ENCODE peak calls at places on chromosomes 4 and X, in nine cellular contexts. C is GM06990, P is AG04449, N is heart left ventricle, H is fibroblast of the aortic adventitia, M is K562, X is mucosa of descending colon, L is PC-3, V is choroid plexus epithelial cell. E is an unnamed sample.

GRCh38 chrX:68503830-68504229 is 5.0 kb downstream of the YIPF6 start:
- DNase-seq in N (no peak), H (no peak), L (peak; percentile 37), P (no peak), X (no peak), C (no peak), V (peak; percentile 23), M (no peak), E (peak; percentile 48)

GRCh38 chr4:7838136-7838782 is 101.4 kb downstream of the AFAP1 start:
- DNase-seq in M (peak; percentile 16), L (no peak), P (no peak), H (no peak), V (no peak), N (no peak), C (no peak), X (no peak), E (no peak)

GRCh38 chr4:12270546-12270945 is 841.9 kb upstream of the HS3ST1 start:
- DNase-seq in M (no peak), X (no peak), N (no peak), V (no peak), H (peak; percentile 4), L (no peak), C (no peak), P (no peak), E (peak; percentile 3)

GRCh38 chr4:139208404-139208945 is 31.5 kb upstream of the ELF2 start:
- DNase-seq in X (no peak), C (peak; percentile 44), N (peak; percentile 32), P (peak; percentile 49), M (no peak), L (no peak), H (peak; percentile 63), V (peak; percentile 95), E (no peak)

GRCh38 chr4:106541253-106541652 is 172.7 kb upstream of the GIMD1 start:
- DNase-seq in H (peak; percentile 74), C (no peak), V (peak; percentile 71), N (no peak), P (no peak), X (no peak), M (no peak), L (peak; percentile 55), E (peak; percentile 72)

GRCh38 chrX:153407736-153408135 is 3.5 kb upstream of the ZFP92 start:
- DNase-seq in X (no peak), N (no peak), H (no peak), C (no peak), M (no peak), P (no peak), V (no peak), L (no peak), E (no peak)

GRCh38 chr4:146585761-146586333 is 52.8 kb upstream of the POU4F2 start:
- DNase-seq in L (no peak), P (peak; percentile 28), V (peak; percentile 78), X (no peak), N (no peak), H (peak; percentile 74), M (no peak), C (no peak), E (peak; percentile 40)

GRCh38 chrX:139766545-139766983 is 58.6 kb upstream of the MCF2 start:
- DNase-seq in C (peak; percentile 17), V (no peak), P (no peak), M (no peak), L (no peak), H (no peak), X (no peak), N (no peak), E (no peak)

GRCh38 chr4:133208694-133209285 is 59.7 kb downstream of the PCDH10 start:
- DNase-seq in V (no peak), N (no peak), X (no peak), L (no peak), H (no peak), P (no peak), M (no peak), C (no peak), E (no peak)

GRCh38 chr4:1752284-1753041 is 31.1 kb downstream of the TACC3 start:
- DNase-seq in H (no peak), X (peak; percentile 57), N (no peak), M (peak; percentile 65), L (no peak), V (peak; percentile 17), P (no peak), C (no peak), E (peak; percentile 64)

GRCh38 chr4:152991361-152991760 is 55.2 kb downstream of the FHDC1 start:
- DNase-seq in H (no peak), V (no peak), C (no peak), N (no peak), X (no peak), P (no peak), M (no peak), L (no peak), E (no peak)

GRCh38 chr4:122331195-122331594 is 47.6 kb upstream of the ADAD1 start:
- DNase-seq in H (no peak), M (no peak), L (no peak), X (no peak), C (no peak), V (no peak), P (no peak), N (no peak), E (no peak)

GRCh38 chr4:153573881-153574807 is 108.0 kb downstream of the TMEM131L start:
- DNase-seq in P (peak; percentile 67), H (peak; percentile 92), N (peak; percentile 64), V (peak; percentile 94), M (no peak), C (peak; percentile 41), L (peak; percentile 64), X (peak; percentile 73), E (peak; percentile 56)

GRCh38 chr4:105978684-105979296 is 83.5 kb downstream of the NPNT start:
- DNase-seq in H (peak; percentile 94), X (no peak), P (peak; percentile 41), N (peak; percentile 29), M (no peak), V (peak; percentile 20), L (peak; percentile 60), C (no peak), E (peak; percentile 81)

GRCh38 chr4:110364911-110365520 is 110.9 kb upstream of the ENPEP start:
- DNase-seq in X (no peak), M (no peak), C (no peak), H (no peak), P (no peak), L (no peak), V (peak; percentile 97), N (peak; percentile 33), E (no peak)

GRCh38 chrX:78746496-78746895 is 1.0 kb upstream of the LPAR4 start:
- DNase-seq in H (no peak), X (no peak), V (no peak), P (no peak), M (no peak), C (no peak), L (no peak), N (no peak), E (no peak)

GRCh38 chrX:134246282-134246681 is 9.3 kb downstream of the CCDC160 start:
- DNase-seq in V (peak; percentile 30), H (no peak), N (no peak), C (no peak), L (peak; percentile 34), M (no peak), X (no peak), P (no peak), E (no peak)

GRCh38 chr4:10118355-10119004 is 1.9 kb upstream of the WDR1 start:
- DNase-seq in X (no peak), L (no peak), H (no peak), M (no peak), N (no peak), V (no peak), C (no peak), P (no peak), E (no peak)

GRCh38 chr4:79232555-79232954 is 93.3 kb downstream of the NAA11 start:
- DNase-seq in M (no peak), V (peak; percentile 53), X (no peak), N (no peak), C (no peak), L (peak; percentile 10), P (no peak), H (no peak), E (peak; percentile 17)

GRCh38 chr4:8179771-8180170 is 19.3 kb upstream of the SH3TC1 start:
- DNase-seq in C (no peak), M (no peak), H (no peak), P (no peak), N (no peak), L (no peak), V (no peak), X (no peak), E (no peak)

DNA sequence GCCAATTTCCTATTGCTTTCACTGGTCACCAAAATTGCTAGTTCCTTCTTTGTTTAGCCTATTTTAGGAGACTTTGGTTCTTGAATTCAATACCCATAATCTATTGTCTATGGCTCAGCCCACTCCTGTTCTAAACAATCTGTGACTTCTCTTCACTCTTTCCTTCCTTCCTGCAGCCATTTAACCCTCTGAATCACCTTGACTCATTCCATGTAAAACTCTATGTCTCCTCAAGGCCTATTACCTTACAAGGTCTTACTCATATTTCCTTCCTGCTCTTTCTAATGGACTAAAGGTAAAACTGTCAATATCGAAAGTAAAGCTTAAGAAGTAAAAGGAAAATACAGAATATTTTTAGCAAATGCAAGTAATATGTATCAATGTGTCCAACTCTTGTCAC is 301.6 kb downstream of the ARHGAP24 start:
- DNase-seq in P (no peak), L (peak; percentile 87), M (no peak), H (no peak), N (no peak), V (no peak), X (no peak), C (no peak), E (peak; percentile 95)
- TF ChIP-seq CTCF in P (no peak), L (no peak), M (no peak), H (no peak), N (no peak), V (no peak), X (no peak), C (no peak), E (no peak)

GRCh38 chr4:99002274-99002673 is 6.8 kb downstream of the METAP1 start:
- DNase-seq in N (no peak), L (no peak), X (no peak), M (no peak), H (no peak), C (no peak), P (no peak), V (no peak), E (peak; percentile 47)
- H3K4me3 ChIP-seq in N (no peak overlapping the region), L (no peak overlapping the region), X (no peak overlapping the region), M (no peak overlapping the region), H (no peak overlapping the region), C (no peak overlapping the region), P (no peak overlapping the region), V (no peak overlapping the region), E (no peak overlapping the region)

GRCh38 chr4:3452376-3452775 is 10.6 kb downstream of the HGFAC start:
- DNase-seq in C (no peak), N (no peak), H (no peak), V (peak; percentile 16), X (peak; percentile 20), P (no peak), M (peak; percentile 69), L (peak; percentile 13), E (no peak)
- TF ChIP-seq CTCF in C (peak; percentile 41), N (peak; percentile 26), H (peak; percentile 25), V (peak; percentile 53), X (no peak), P (peak; percentile 26), M (peak; percentile 70), L (peak; percentile 57), E (peak; percentile 12)

DNA sequence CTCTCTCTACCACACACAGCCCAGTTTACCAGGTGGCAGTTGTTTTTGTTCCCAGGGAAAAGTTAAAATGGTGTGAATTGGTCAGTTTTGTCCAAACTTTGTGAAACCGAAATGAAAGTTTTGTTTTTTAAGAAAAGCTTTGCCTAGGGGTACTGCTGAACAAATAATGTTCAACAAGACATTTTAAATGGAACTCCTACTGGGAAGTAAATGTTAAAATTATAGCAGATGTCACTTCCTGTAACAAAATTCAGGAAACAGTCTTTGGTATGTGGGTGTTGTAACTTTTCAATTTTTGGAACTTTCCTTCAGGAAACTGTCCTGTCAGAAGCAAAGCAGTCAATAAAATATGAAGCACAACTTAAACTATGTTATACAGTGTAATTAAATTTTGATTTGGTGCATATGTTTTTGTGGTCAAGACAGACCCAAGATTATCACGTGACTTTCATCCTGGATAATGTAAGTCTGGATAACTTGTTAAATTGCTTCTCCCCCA is 79.5 kb downstream of the AFF1 start:
- DNase-seq in L (peak; percentile 14), M (no peak), C (no peak), H (peak; percentile 80), V (no peak), N (no peak), P (no peak), X (no peak), E (peak; percentile 34)
- H3K4me3 ChIP-seq in L (no peak overlapping the region), M (no peak overlapping the region), C (no peak overlapping the region), H (no peak overlapping the region), V (no peak overlapping the region), N (no peak overlapping the region), P (no peak overlapping the region), X (no peak overlapping the region), E (no peak overlapping the region)

E was measured in bronchial epithelial cell.